ENCODE peak calls at places on chromosomes 7 and 10, in six cellular contexts. One of them, this sample, is unnamed.

GRCh38 chr10:50600286-50600685 is 23.5 kb downstream of the SGMS1 start:
- DNase-seq in upper lobe of left lung: no peak
- DNase-seq in fibroblast of pulmonary artery: no peak
- DNase-seq in astrocyte of the spinal cord: no peak
- DNase-seq in NB4: no peak
- DNase-seq in Panc1: no peak
- DNase-seq in this sample: no peak

GRCh38 chr10:19933772-19934171 is 117.5 kb downstream of the PLXDC2 start:
- DNase-seq in upper lobe of left lung: no peak
- DNase-seq in fibroblast of pulmonary artery: no peak
- DNase-seq in astrocyte of the spinal cord: no peak
- DNase-seq in NB4: no peak
- DNase-seq in Panc1: no peak
- DNase-seq in this sample: no peak

GRCh38 chr10:69972951-69973350 is 79.7 kb upstream of the MACROH2A2 start:
- DNase-seq in upper lobe of left lung: no peak
- DNase-seq in fibroblast of pulmonary artery: no peak
- DNase-seq in astrocyte of the spinal cord: no peak
- DNase-seq in NB4: no peak
- DNase-seq in Panc1: no peak
- DNase-seq in this sample: no peak

GRCh38 chr10:17590969-17591645 is 26.1 kb downstream of the HACD1 start:
- DNase-seq in upper lobe of left lung: no peak
- DNase-seq in fibroblast of pulmonary artery: no peak
- DNase-seq in astrocyte of the spinal cord: no peak
- DNase-seq in NB4: no peak
- DNase-seq in Panc1: no peak
- DNase-seq in this sample: no peak

GRCh38 chr7:112449353-112449752 is 907 bp upstream of the IFRD1 start:
- DNase-seq in upper lobe of left lung: peak; percentile 68
- DNase-seq in fibroblast of pulmonary artery: no peak
- DNase-seq in astrocyte of the spinal cord: peak; percentile 41
- DNase-seq in NB4: peak; percentile 26
- DNase-seq in Panc1: peak; percentile 62
- DNase-seq in this sample: no peak

GRCh38 chr10:129481641-129482040 is 14.6 kb downstream of the MGMT start:
- DNase-seq in upper lobe of left lung: no peak
- DNase-seq in fibroblast of pulmonary artery: no peak
- DNase-seq in astrocyte of the spinal cord: no peak
- DNase-seq in NB4: no peak
- DNase-seq in Panc1: no peak
- DNase-seq in this sample: no peak

GRCh38 chr10:99395750-99396445 is 34.5 kb downstream of the GOT1 start:
- DNase-seq in upper lobe of left lung: peak; percentile 27
- DNase-seq in fibroblast of pulmonary artery: peak; percentile 81
- DNase-seq in astrocyte of the spinal cord: peak; percentile 77
- DNase-seq in NB4: no peak
- DNase-seq in Panc1: no peak
- DNase-seq in this sample: peak; percentile 52

GRCh38 chr7:82740246-82740848 is 296.8 kb upstream of the CACNA2D1 start:
- DNase-seq in upper lobe of left lung: peak; percentile 23
- DNase-seq in fibroblast of pulmonary artery: peak; percentile 72
- DNase-seq in astrocyte of the spinal cord: peak; percentile 66
- DNase-seq in NB4: peak; percentile 61
- DNase-seq in Panc1: peak; percentile 15
- DNase-seq in this sample: no peak

GRCh38 chr7:51789494-51789893 is 472.9 kb upstream of the COBL start:
- DNase-seq in upper lobe of left lung: no peak
- DNase-seq in fibroblast of pulmonary artery: no peak
- DNase-seq in astrocyte of the spinal cord: no peak
- DNase-seq in NB4: peak; percentile 20
- DNase-seq in Panc1: no peak
- DNase-seq in this sample: no peak

GRCh38 chr10:110893559-110894179 is 21.9 kb downstream of the PDCD4 start:
- DNase-seq in upper lobe of left lung: no peak
- DNase-seq in fibroblast of pulmonary artery: peak; percentile 64
- DNase-seq in astrocyte of the spinal cord: peak; percentile 60
- DNase-seq in NB4: peak; percentile 69
- DNase-seq in Panc1: no peak
- DNase-seq in this sample: no peak

GRCh38 chr10:129963076-129963830 is 821 bp downstream of the EBF3 start:
- DNase-seq in upper lobe of left lung: no peak
- DNase-seq in fibroblast of pulmonary artery: peak; percentile 67
- DNase-seq in astrocyte of the spinal cord: no peak
- DNase-seq in NB4: peak; percentile 76
- DNase-seq in Panc1: no peak
- DNase-seq in this sample: no peak

GRCh38 chr7:152761116-152761748 is 1.7 kb downstream of the ACTR3B start:
- DNase-seq in upper lobe of left lung: no peak
- DNase-seq in fibroblast of pulmonary artery: no peak
- DNase-seq in astrocyte of the spinal cord: peak; percentile 29
- DNase-seq in NB4: no peak
- DNase-seq in Panc1: no peak
- DNase-seq in this sample: peak; percentile 21

GRCh38 chr10:74681917-74682627 is 144.3 kb upstream of the KAT6B start:
- DNase-seq in upper lobe of left lung: no peak
- DNase-seq in fibroblast of pulmonary artery: no peak
- DNase-seq in astrocyte of the spinal cord: no peak
- DNase-seq in NB4: no peak
- DNase-seq in Panc1: no peak
- DNase-seq in this sample: no peak

GRCh38 chr7:43053968-43054367 is 58.5 kb upstream of the HECW1 start:
- DNase-seq in upper lobe of left lung: no peak
- DNase-seq in fibroblast of pulmonary artery: no peak
- DNase-seq in astrocyte of the spinal cord: no peak
- DNase-seq in NB4: no peak
- DNase-seq in Panc1: no peak
- DNase-seq in this sample: no peak

GRCh38 chr10:92847185-92847864 is 995 bp upstream of the EXOC6 start:
- DNase-seq in upper lobe of left lung: no peak
- DNase-seq in fibroblast of pulmonary artery: peak; percentile 53
- DNase-seq in astrocyte of the spinal cord: no peak
- DNase-seq in NB4: peak; percentile 91
- DNase-seq in Panc1: no peak
- DNase-seq in this sample: no peak

GRCh38 chr7:158684329-158684728 is 20.3 kb downstream of the NCAPG2 start:
- DNase-seq in upper lobe of left lung: no peak
- DNase-seq in fibroblast of pulmonary artery: peak; percentile 44
- DNase-seq in astrocyte of the spinal cord: no peak
- DNase-seq in NB4: no peak
- DNase-seq in Panc1: no peak
- DNase-seq in this sample: no peak

GRCh38 chr10:133357293-133358151 is at the start of gene FUOM:
- DNase-seq in upper lobe of left lung: peak; percentile 52
- DNase-seq in fibroblast of pulmonary artery: peak; percentile 63
- DNase-seq in astrocyte of the spinal cord: peak; percentile 50
- DNase-seq in NB4: peak; percentile 93
- DNase-seq in Panc1: no peak
- DNase-seq in this sample: peak; percentile 21

GRCh38 chr7:31549621-31550020 is 35.7 kb downstream of the ITPRID1 start:
- DNase-seq in upper lobe of left lung: no peak
- DNase-seq in fibroblast of pulmonary artery: no peak
- DNase-seq in astrocyte of the spinal cord: no peak
- DNase-seq in NB4: no peak
- DNase-seq in Panc1: no peak
- DNase-seq in this sample: no peak

GRCh38 chr10:3714526-3714925 is 70.5 kb downstream of the KLF6 start:
- DNase-seq in upper lobe of left lung: no peak
- DNase-seq in fibroblast of pulmonary artery: no peak
- DNase-seq in astrocyte of the spinal cord: peak; percentile 27
- DNase-seq in NB4: peak; percentile 62
- DNase-seq in Panc1: no peak
- DNase-seq in this sample: no peak

GRCh38 chr10:91162495-91163268 is 57.8 kb upstream of the PCGF5 start:
- DNase-seq in upper lobe of left lung: peak; percentile 82
- DNase-seq in fibroblast of pulmonary artery: peak; percentile 57
- DNase-seq in astrocyte of the spinal cord: peak; percentile 39
- DNase-seq in NB4: peak; percentile 36
- DNase-seq in Panc1: no peak
- DNase-seq in this sample: no peak

GRCh38 chr7:16447867-16448266 is 17.7 kb downstream of the SOSTDC1 start:
- DNase-seq in upper lobe of left lung: no peak
- DNase-seq in fibroblast of pulmonary artery: no peak
- DNase-seq in astrocyte of the spinal cord: no peak
- DNase-seq in NB4: no peak
- DNase-seq in Panc1: no peak
- DNase-seq in this sample: no peak

GRCh38 chr10:26479766-26480492 is 41.8 kb downstream of the APBB1IP start:
- DNase-seq in upper lobe of left lung: no peak
- DNase-seq in fibroblast of pulmonary artery: no peak
- DNase-seq in astrocyte of the spinal cord: no peak
- DNase-seq in NB4: peak; percentile 76
- DNase-seq in Panc1: no peak
- DNase-seq in this sample: no peak

GRCh38 chr7:127578036-127578684 is 7.2 kb downstream of the GCC1 start:
- DNase-seq in upper lobe of left lung: no peak
- DNase-seq in fibroblast of pulmonary artery: peak; percentile 33
- DNase-seq in astrocyte of the spinal cord: peak; percentile 22
- DNase-seq in NB4: peak; percentile 32
- DNase-seq in Panc1: no peak
- DNase-seq in this sample: no peak

GRCh38 chr7:19116121-19117080 is 1.0 kb downstream of the TWIST1 start:
- DNase-seq in upper lobe of left lung: no peak
- DNase-seq in fibroblast of pulmonary artery: peak; percentile 69
- DNase-seq in astrocyte of the spinal cord: peak; percentile 60
- DNase-seq in NB4: peak; percentile 43
- DNase-seq in Panc1: no peak
- DNase-seq in this sample: no peak

GRCh38 chr7:114414151-114415053 is at the start of gene FOXP2:
- DNase-seq in upper lobe of left lung: no peak
- DNase-seq in fibroblast of pulmonary artery: peak; percentile 41
- DNase-seq in astrocyte of the spinal cord: peak; percentile 56
- DNase-seq in NB4: no peak
- DNase-seq in Panc1: no peak
- DNase-seq in this sample: no peak
- H3K4me3 ChIP-seq in upper lobe of left lung: peak within 1 kb of the TSS; percentile 7
- H3K4me3 ChIP-seq in fibroblast of pulmonary artery: peak within 1 kb of the TSS; percentile 45
- H3K4me3 ChIP-seq in astrocyte of the spinal cord: peak within 1 kb of the TSS; percentile 31
- H3K4me3 ChIP-seq in NB4: no peak within 1 kb of the TSS
- H3K4me3 ChIP-seq in Panc1: peak within 1 kb of the TSS; percentile 13
- H3K4me3 ChIP-seq in this sample: peak within 1 kb of the TSS; percentile 45

DNA sequence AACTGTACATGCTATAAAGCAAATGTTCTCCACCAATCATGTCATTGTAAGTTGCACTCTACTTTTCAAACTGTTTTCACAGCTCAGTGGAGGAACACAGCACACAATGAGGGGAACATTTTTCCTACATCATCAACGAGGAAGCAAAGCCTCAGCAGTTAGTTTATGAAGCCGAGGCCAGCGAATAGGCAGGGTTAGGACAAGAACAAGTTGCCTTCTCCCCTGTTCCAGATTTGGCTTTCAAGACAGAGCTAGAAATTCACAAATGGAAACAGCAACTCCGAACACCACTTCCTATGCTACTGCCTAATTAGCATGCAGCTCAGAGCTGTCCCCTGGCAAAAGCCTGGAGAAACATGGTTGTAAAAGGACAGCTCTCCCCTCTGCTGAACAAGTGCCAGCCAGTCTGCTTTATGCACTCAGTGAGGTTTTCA is 19.8 kb downstream of the ITGB8 start:
- DNase-seq in upper lobe of left lung: no peak
- DNase-seq in fibroblast of pulmonary artery: no peak
- DNase-seq in astrocyte of the spinal cord: peak; percentile 41
- DNase-seq in NB4: no peak
- DNase-seq in Panc1: no peak
- DNase-seq in this sample: no peak
- H3K4me3 ChIP-seq in upper lobe of left lung: no peak overlapping the region
- H3K4me3 ChIP-seq in fibroblast of pulmonary artery: no peak overlapping the region
- H3K4me3 ChIP-seq in astrocyte of the spinal cord: no peak overlapping the region
- H3K4me3 ChIP-seq in NB4: no peak overlapping the region
- H3K4me3 ChIP-seq in Panc1: peak overlapping the region; percentile 20
- H3K4me3 ChIP-seq in this sample: no peak overlapping the region

DNA sequence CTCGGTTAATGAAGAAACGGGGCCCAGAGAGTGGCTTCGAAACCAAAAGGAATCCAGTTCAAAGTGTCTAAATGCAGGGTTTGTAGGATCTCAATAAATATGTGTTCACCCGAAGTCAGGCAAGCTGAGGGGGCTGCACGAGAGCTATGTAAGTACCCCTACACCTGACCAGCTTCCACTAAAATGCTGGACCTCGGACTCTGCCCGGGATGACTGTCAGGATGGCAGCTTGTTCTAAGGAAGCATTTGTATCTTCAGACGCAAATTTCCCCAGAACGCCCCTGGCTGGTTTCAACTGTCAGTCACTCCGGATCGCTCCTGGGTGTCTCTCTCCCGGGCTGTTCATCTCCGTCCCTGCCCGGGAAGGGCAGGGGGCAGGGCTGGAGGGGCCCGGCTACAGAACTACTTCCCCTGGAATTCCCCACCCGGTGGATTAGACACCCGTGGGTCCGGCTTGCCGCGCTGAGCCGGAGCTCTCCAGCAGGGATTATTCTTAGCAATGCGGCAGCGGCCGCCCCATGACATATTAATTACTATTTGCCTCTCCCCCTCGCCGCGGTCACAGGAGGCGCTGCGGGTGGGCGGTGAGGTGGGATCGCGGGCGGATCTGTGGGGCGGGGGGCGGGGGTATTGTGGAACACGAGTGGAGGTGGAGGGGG is 275.8 kb upstream of the NEBL start:
- DNase-seq in upper lobe of left lung: peak; percentile 24
- DNase-seq in fibroblast of pulmonary artery: no peak
- DNase-seq in astrocyte of the spinal cord: no peak
- DNase-seq in NB4: no peak
- DNase-seq in Panc1: no peak
- DNase-seq in this sample: no peak
- H3K4me3 ChIP-seq in upper lobe of left lung: peak overlapping the region; percentile 40
- H3K4me3 ChIP-seq in fibroblast of pulmonary artery: peak overlapping the region; percentile 66
- H3K4me3 ChIP-seq in astrocyte of the spinal cord: peak overlapping the region; percentile 55
- H3K4me3 ChIP-seq in NB4: no peak overlapping the region
- H3K4me3 ChIP-seq in Panc1: peak overlapping the region; percentile 78
- H3K4me3 ChIP-seq in this sample: peak overlapping the region; percentile 64

GRCh38 chr10:5305374-5305773 is 59.4 kb upstream of the UCN3 start:
- DNase-seq in upper lobe of left lung: no peak
- DNase-seq in fibroblast of pulmonary artery: no peak
- DNase-seq in astrocyte of the spinal cord: peak; percentile 6
- DNase-seq in NB4: no peak
- DNase-seq in Panc1: no peak
- DNase-seq in this sample: no peak
- H3K4me3 ChIP-seq in upper lobe of left lung: no peak overlapping the region
- H3K4me3 ChIP-seq in fibroblast of pulmonary artery: no peak overlapping the region
- H3K4me3 ChIP-seq in astrocyte of the spinal cord: no peak overlapping the region
- H3K4me3 ChIP-seq in NB4: no peak overlapping the region
- H3K4me3 ChIP-seq in Panc1: no peak overlapping the region
- H3K4me3 ChIP-seq in this sample: no peak overlapping the region

GRCh38 chr10:35637456-35637855 is 4.6 kb downstream of the FZD8 start:
- DNase-seq in upper lobe of left lung: no peak
- DNase-seq in fibroblast of pulmonary artery: peak; percentile 11
- DNase-seq in astrocyte of the spinal cord: peak; percentile 36
- DNase-seq in NB4: no peak
- DNase-seq in Panc1: no peak
- DNase-seq in this sample: no peak
- H3K4me3 ChIP-seq in upper lobe of left lung: no peak overlapping the region
- H3K4me3 ChIP-seq in fibroblast of pulmonary artery: no peak overlapping the region
- H3K4me3 ChIP-seq in astrocyte of the spinal cord: peak overlapping the region; percentile 20
- H3K4me3 ChIP-seq in NB4: no peak overlapping the region
- H3K4me3 ChIP-seq in Panc1: no peak overlapping the region
- H3K4me3 ChIP-seq in this sample: peak overlapping the region; percentile 19

GRCh38 chr10:31961675-31962074 is 33.0 kb upstream of the ARHGAP12 start:
- DNase-seq in upper lobe of left lung: peak; percentile 31
- DNase-seq in fibroblast of pulmonary artery: peak; percentile 37
- DNase-seq in astrocyte of the spinal cord: peak; percentile 70
- DNase-seq in NB4: peak; percentile 92
- DNase-seq in Panc1: no peak
- DNase-seq in this sample: no peak
- H3K4me3 ChIP-seq in upper lobe of left lung: no peak overlapping the region
- H3K4me3 ChIP-seq in fibroblast of pulmonary artery: no peak overlapping the region
- H3K4me3 ChIP-seq in astrocyte of the spinal cord: no peak overlapping the region
- H3K4me3 ChIP-seq in NB4: peak overlapping the region; percentile 36
- H3K4me3 ChIP-seq in Panc1: no peak overlapping the region
- H3K4me3 ChIP-seq in this sample: no peak overlapping the region